ENCODE peak calls at places on chromosomes 3 and 15, in four cellular contexts. One of them, this sample, is unnamed.

GRCh38 chr3:6168242-6168641 is 692.7 kb upstream of the GRM7 start:
- DNase-seq in iPS-NIHi11: no peak
- DNase-seq in right atrium auricular region: no peak
- DNase-seq in activated T-cell treated with anti-CD3 and anti-CD28 coated beads for 1 hour: no peak
- DNase-seq in this sample: no peak

GRCh38 chr15:71080705-71081104 is 34.6 kb upstream of the THSD4 start:
- DNase-seq in iPS-NIHi11: no peak
- DNase-seq in activated T-cell treated with anti-CD3 and anti-CD28 coated beads for 1 hour: no peak
- DNase-seq in right atrium auricular region: no peak
- DNase-seq in this sample: no peak

GRCh38 chr15:98952381-98952803 is 55.2 kb downstream of the PGPEP1L start:
- DNase-seq in right atrium auricular region: no peak
- DNase-seq in iPS-NIHi11: no peak
- DNase-seq in activated T-cell treated with anti-CD3 and anti-CD28 coated beads for 1 hour: no peak
- DNase-seq in this sample: peak

GRCh38 chr15:28918141-28918983 is 32.6 kb downstream of the APBA2 start:
- DNase-seq in activated T-cell treated with anti-CD3 and anti-CD28 coated beads for 1 hour: no peak
- DNase-seq in right atrium auricular region: no peak
- DNase-seq in iPS-NIHi11: peak
- DNase-seq in this sample: no peak

GRCh38 chr3:52108302-52109232 is 45.7 kb downstream of the POC1A start:
- DNase-seq in iPS-NIHi11: no peak
- DNase-seq in right atrium auricular region: peak
- DNase-seq in activated T-cell treated with anti-CD3 and anti-CD28 coated beads for 1 hour: no peak
- DNase-seq in this sample: no peak

GRCh38 chr3:141279074-141279945 is 47.7 kb downstream of the PXYLP1 start:
- DNase-seq in right atrium auricular region: peak
- DNase-seq in activated T-cell treated with anti-CD3 and anti-CD28 coated beads for 1 hour: no peak
- DNase-seq in iPS-NIHi11: peak
- DNase-seq in this sample: no peak

GRCh38 chr15:53982281-53982680 is 4.0 kb downstream of the UNC13C start:
- DNase-seq in iPS-NIHi11: no peak
- DNase-seq in right atrium auricular region: no peak
- DNase-seq in activated T-cell treated with anti-CD3 and anti-CD28 coated beads for 1 hour: no peak
- DNase-seq in this sample: no peak

GRCh38 chr3:13051066-13051465 is 22.2 kb downstream of the IQSEC1 start:
- DNase-seq in right atrium auricular region: no peak
- DNase-seq in iPS-NIHi11: peak
- DNase-seq in activated T-cell treated with anti-CD3 and anti-CD28 coated beads for 1 hour: no peak
- DNase-seq in this sample: no peak

GRCh38 chr3:130662407-130663028 is 84.1 kb downstream of the PIK3R4 start:
- DNase-seq in iPS-NIHi11: no peak
- DNase-seq in right atrium auricular region: no peak
- DNase-seq in activated T-cell treated with anti-CD3 and anti-CD28 coated beads for 1 hour: no peak
- DNase-seq in this sample: no peak

GRCh38 chr3:10883478-10884234 is 67.6 kb downstream of the SLC6A11 start:
- DNase-seq in right atrium auricular region: no peak
- DNase-seq in activated T-cell treated with anti-CD3 and anti-CD28 coated beads for 1 hour: no peak
- DNase-seq in iPS-NIHi11: peak
- DNase-seq in this sample: no peak

GRCh38 chr3:124631727-124632126 is 98.5 kb upstream of the UMPS start:
- DNase-seq in right atrium auricular region: no peak
- DNase-seq in iPS-NIHi11: no peak
- DNase-seq in activated T-cell treated with anti-CD3 and anti-CD28 coated beads for 1 hour: no peak
- DNase-seq in this sample: no peak

GRCh38 chr3:194379231-194379630 is 9.7 kb upstream of the LRRC15 start:
- DNase-seq in right atrium auricular region: no peak
- DNase-seq in iPS-NIHi11: no peak
- DNase-seq in activated T-cell treated with anti-CD3 and anti-CD28 coated beads for 1 hour: no peak
- DNase-seq in this sample: no peak

GRCh38 chr3:42513121-42513520 is 10.7 kb downstream of the VIPR1 start:
- DNase-seq in activated T-cell treated with anti-CD3 and anti-CD28 coated beads for 1 hour: no peak
- DNase-seq in iPS-NIHi11: no peak
- DNase-seq in right atrium auricular region: no peak
- DNase-seq in this sample: no peak

GRCh38 chr3:908839-909238 is 184.0 kb upstream of the CNTN6 start:
- DNase-seq in right atrium auricular region: no peak
- DNase-seq in iPS-NIHi11: no peak
- DNase-seq in activated T-cell treated with anti-CD3 and anti-CD28 coated beads for 1 hour: no peak
- DNase-seq in this sample: no peak

GRCh38 chr15:89198196-89198595 is 23.2 kb downstream of the RLBP1 start:
- DNase-seq in right atrium auricular region: no peak
- DNase-seq in activated T-cell treated with anti-CD3 and anti-CD28 coated beads for 1 hour: no peak
- DNase-seq in iPS-NIHi11: no peak
- DNase-seq in this sample: no peak

GRCh38 chr3:188061133-188061532 is 92.8 kb upstream of the LPP start:
- DNase-seq in activated T-cell treated with anti-CD3 and anti-CD28 coated beads for 1 hour: peak
- DNase-seq in iPS-NIHi11: no peak
- DNase-seq in right atrium auricular region: no peak
- DNase-seq in this sample: peak

GRCh38 chr3:50525987-50526386 is 22.6 kb upstream of the CACNA2D2 start:
- DNase-seq in iPS-NIHi11: peak
- DNase-seq in activated T-cell treated with anti-CD3 and anti-CD28 coated beads for 1 hour: peak
- DNase-seq in right atrium auricular region: no peak
- DNase-seq in this sample: peak

GRCh38 chr15:99454941-99455795 is 110.6 kb upstream of the MEF2A start:
- DNase-seq in right atrium auricular region: peak
- DNase-seq in activated T-cell treated with anti-CD3 and anti-CD28 coated beads for 1 hour: no peak
- DNase-seq in iPS-NIHi11: peak
- DNase-seq in this sample: no peak

GRCh38 chr15:67033521-67033920 is 31.9 kb upstream of the SMAD3 start:
- DNase-seq in right atrium auricular region: no peak
- DNase-seq in activated T-cell treated with anti-CD3 and anti-CD28 coated beads for 1 hour: peak
- DNase-seq in iPS-NIHi11: peak
- DNase-seq in this sample: no peak

GRCh38 chr3:11481561-11481960 is 162.2 kb downstream of the VGLL4 start:
- DNase-seq in activated T-cell treated with anti-CD3 and anti-CD28 coated beads for 1 hour: no peak
- DNase-seq in right atrium auricular region: peak
- DNase-seq in iPS-NIHi11: no peak
- DNase-seq in this sample: no peak

GRCh38 chr15:76312540-76313174 is 1.4 kb upstream of the ETFA start:
- DNase-seq in iPS-NIHi11: no peak
- DNase-seq in right atrium auricular region: no peak
- DNase-seq in activated T-cell treated with anti-CD3 and anti-CD28 coated beads for 1 hour: no peak
- DNase-seq in this sample: no peak

GRCh38 chr15:28944286-28944685 is 58.5 kb downstream of the APBA2 start:
- DNase-seq in activated T-cell treated with anti-CD3 and anti-CD28 coated beads for 1 hour: no peak
- DNase-seq in right atrium auricular region: no peak
- DNase-seq in iPS-NIHi11: no peak
- DNase-seq in this sample: no peak

GRCh38 chr3:194062825-194063224 is 73.1 kb upstream of the HES1 start:
- DNase-seq in right atrium auricular region: no peak
- DNase-seq in activated T-cell treated with anti-CD3 and anti-CD28 coated beads for 1 hour: no peak
- DNase-seq in iPS-NIHi11: no peak
- DNase-seq in this sample: no peak

GRCh38 chr3:53293867-53294266 is 38.0 kb upstream of the TKT start:
- DNase-seq in iPS-NIHi11: no peak
- DNase-seq in activated T-cell treated with anti-CD3 and anti-CD28 coated beads for 1 hour: no peak
- DNase-seq in right atrium auricular region: no peak
- DNase-seq in this sample: no peak

GRCh38 chr3:74847093-74847492 is 232.6 kb upstream of the CNTN3 start:
- DNase-seq in iPS-NIHi11: no peak
- DNase-seq in right atrium auricular region: no peak
- DNase-seq in activated T-cell treated with anti-CD3 and anti-CD28 coated beads for 1 hour: no peak
- DNase-seq in this sample: no peak

GRCh38 chr3:9158865-9159630 is 90.4 kb downstream of the SRGAP3 start:
- DNase-seq in activated T-cell treated with anti-CD3 and anti-CD28 coated beads for 1 hour: no peak
- DNase-seq in right atrium auricular region: no peak
- DNase-seq in iPS-NIHi11: no peak
- DNase-seq in this sample: no peak

GRCh38 chr15:55289011-55289572 is 521 bp downstream of the RAB27A start:
- DNase-seq in right atrium auricular region: peak
- DNase-seq in activated T-cell treated with anti-CD3 and anti-CD28 coated beads for 1 hour: peak
- DNase-seq in iPS-NIHi11: peak
- DNase-seq in this sample: peak

GRCh38 chr3:197297476-197298340 is 704 bp downstream of the DLG1 start:
- DNase-seq in activated T-cell treated with anti-CD3 and anti-CD28 coated beads for 1 hour: peak
- DNase-seq in iPS-NIHi11: peak
- DNase-seq in right atrium auricular region: peak
- DNase-seq in this sample: peak

GRCh38 chr3:22982981-22983582 is 220.0 kb upstream of the UBE2E2 start:
- DNase-seq in activated T-cell treated with anti-CD3 and anti-CD28 coated beads for 1 hour: no peak
- DNase-seq in right atrium auricular region: no peak
- DNase-seq in iPS-NIHi11: no peak
- DNase-seq in this sample: no peak

GRCh38 chr15:67105065-67105951 is 39.9 kb downstream of the SMAD3 start:
- DNase-seq in iPS-NIHi11: peak
- DNase-seq in right atrium auricular region: peak
- DNase-seq in activated T-cell treated with anti-CD3 and anti-CD28 coated beads for 1 hour: no peak
- DNase-seq in this sample: no peak

GRCh38 chr3:45067941-45068340 is 41.8 kb downstream of the CLEC3B start:
- DNase-seq in iPS-NIHi11: no peak
- DNase-seq in right atrium auricular region: no peak
- DNase-seq in activated T-cell treated with anti-CD3 and anti-CD28 coated beads for 1 hour: no peak
- DNase-seq in this sample: no peak

GRCh38 chr15:90774731-90775521 is 57.8 kb downstream of the BLM start:
- DNase-seq in right atrium auricular region: no peak
- DNase-seq in activated T-cell treated with anti-CD3 and anti-CD28 coated beads for 1 hour: no peak
- DNase-seq in iPS-NIHi11: no peak
- DNase-seq in this sample: no peak

GRCh38 chr15:35484231-35484945 is 61.6 kb downstream of the DPH6 start:
- DNase-seq in activated T-cell treated with anti-CD3 and anti-CD28 coated beads for 1 hour: no peak
- DNase-seq in right atrium auricular region: no peak
- DNase-seq in iPS-NIHi11: no peak
- DNase-seq in this sample: no peak

GRCh38 chr3:15317164-15317477 is 15.3 kb downstream of the SH3BP5 start:
- DNase-seq in activated T-cell treated with anti-CD3 and anti-CD28 coated beads for 1 hour: no peak
- DNase-seq in right atrium auricular region: peak
- DNase-seq in iPS-NIHi11: no peak
- DNase-seq in this sample: no peak

GRCh38 chr15:44102675-44103254 is 92.3 kb downstream of the FRMD5 start:
- DNase-seq in activated T-cell treated with anti-CD3 and anti-CD28 coated beads for 1 hour: no peak
- DNase-seq in iPS-NIHi11: peak
- DNase-seq in right atrium auricular region: no peak
- DNase-seq in this sample: no peak

GRCh38 chr15:99452728-99453643 is 112.8 kb upstream of the MEF2A start:
- DNase-seq in activated T-cell treated with anti-CD3 and anti-CD28 coated beads for 1 hour: no peak
- DNase-seq in right atrium auricular region: peak
- DNase-seq in iPS-NIHi11: no peak
- DNase-seq in this sample: no peak

GRCh38 chr3:59411694-59412093 is 361.9 kb upstream of the CFAP20DC start:
- DNase-seq in iPS-NIHi11: no peak
- DNase-seq in right atrium auricular region: no peak
- DNase-seq in activated T-cell treated with anti-CD3 and anti-CD28 coated beads for 1 hour: no peak
- DNase-seq in this sample: no peak

This sample was measured in NK-92 treated with Interleukin-12 subunit alpha and Interleukin-12 subunit beta, amount 100 ng/mL, for 24 hours.